ENCODE peak calls at places on chromosomes 11 and 22, in seven cellular contexts. One of them, this sample, is unnamed.

GRCh38 chr11:108929241-108929640 is 264.4 kb downstream of the DDX10 start:
- DNase-seq in neural progenitor cell: no peak
- DNase-seq in lung microvascular endothelial cell: peak
- DNase-seq in tibial artery: no peak
- DNase-seq in cardiac septum: no peak
- DNase-seq in sciatic nerve: no peak
- DNase-seq in OCI-LY7: no peak
- DNase-seq in this sample: peak

GRCh38 chr22:20852076-20852475 is 6.5 kb downstream of the PI4KA start:
- DNase-seq in neural progenitor cell: no peak
- DNase-seq in lung microvascular endothelial cell: no peak
- DNase-seq in tibial artery: no peak
- DNase-seq in cardiac septum: no peak
- DNase-seq in sciatic nerve: no peak
- DNase-seq in OCI-LY7: peak
- DNase-seq in this sample: no peak

GRCh38 chr11:46888636-46889035 is 29.7 kb downstream of the LRP4 start:
- DNase-seq in neural progenitor cell: no peak
- DNase-seq in lung microvascular endothelial cell: no peak
- DNase-seq in tibial artery: no peak
- DNase-seq in cardiac septum: no peak
- DNase-seq in sciatic nerve: no peak
- DNase-seq in OCI-LY7: no peak
- DNase-seq in this sample: no peak

GRCh38 chr11:1336836-1337646 is 27.6 kb upstream of the TOLLIP start:
- DNase-seq in neural progenitor cell: peak
- DNase-seq in lung microvascular endothelial cell: no peak
- DNase-seq in tibial artery: no peak
- DNase-seq in cardiac septum: peak
- DNase-seq in sciatic nerve: peak
- DNase-seq in OCI-LY7: peak
- DNase-seq in this sample: no peak

GRCh38 chr11:74680035-74680671 is 51.1 kb downstream of the CHRDL2 start:
- DNase-seq in neural progenitor cell: no peak
- DNase-seq in lung microvascular endothelial cell: no peak
- DNase-seq in tibial artery: peak
- DNase-seq in cardiac septum: no peak
- DNase-seq in sciatic nerve: peak
- DNase-seq in OCI-LY7: no peak
- DNase-seq in this sample: no peak

GRCh38 chr11:45089845-45090499 is 56.5 kb upstream of the PRDM11 start:
- DNase-seq in neural progenitor cell: peak
- DNase-seq in lung microvascular endothelial cell: no peak
- DNase-seq in tibial artery: no peak
- DNase-seq in cardiac septum: no peak
- DNase-seq in sciatic nerve: no peak
- DNase-seq in OCI-LY7: peak
- DNase-seq in this sample: no peak

GRCh38 chr11:130763087-130763980 is 152.9 kb downstream of the SNX19 start:
- DNase-seq in neural progenitor cell: no peak
- DNase-seq in lung microvascular endothelial cell: no peak
- DNase-seq in tibial artery: no peak
- DNase-seq in cardiac septum: no peak
- DNase-seq in sciatic nerve: no peak
- DNase-seq in OCI-LY7: no peak
- DNase-seq in this sample: no peak

GRCh38 chr11:27701262-27702105 is 1.2 kb upstream of the BDNF start:
- DNase-seq in neural progenitor cell: peak
- DNase-seq in lung microvascular endothelial cell: peak
- DNase-seq in tibial artery: no peak
- DNase-seq in cardiac septum: no peak
- DNase-seq in sciatic nerve: no peak
- DNase-seq in OCI-LY7: no peak
- DNase-seq in this sample: no peak

GRCh38 chr11:104979839-104980238 is 11.5 kb upstream of the CASP4 start:
- DNase-seq in neural progenitor cell: no peak
- DNase-seq in lung microvascular endothelial cell: no peak
- DNase-seq in tibial artery: no peak
- DNase-seq in cardiac septum: no peak
- DNase-seq in sciatic nerve: no peak
- DNase-seq in OCI-LY7: no peak
- DNase-seq in this sample: no peak

GRCh38 chr22:19636696-19637355 is 77.5 kb upstream of the SEPTIN5 start:
- DNase-seq in neural progenitor cell: no peak
- DNase-seq in lung microvascular endothelial cell: no peak
- DNase-seq in tibial artery: no peak
- DNase-seq in cardiac septum: no peak
- DNase-seq in sciatic nerve: peak
- DNase-seq in OCI-LY7: no peak
- DNase-seq in this sample: no peak

GRCh38 chr22:29253561-29254282 is 14.1 kb downstream of the RHBDD3 start:
- DNase-seq in neural progenitor cell: peak
- DNase-seq in lung microvascular endothelial cell: no peak
- DNase-seq in tibial artery: no peak
- DNase-seq in cardiac septum: no peak
- DNase-seq in sciatic nerve: no peak
- DNase-seq in OCI-LY7: no peak
- DNase-seq in this sample: no peak

GRCh38 chr22:33699176-33699575 is 221.1 kb downstream of the LARGE1 start:
- DNase-seq in neural progenitor cell: no peak
- DNase-seq in lung microvascular endothelial cell: no peak
- DNase-seq in tibial artery: no peak
- DNase-seq in cardiac septum: no peak
- DNase-seq in sciatic nerve: no peak
- DNase-seq in OCI-LY7: no peak
- DNase-seq in this sample: no peak

GRCh38 chr22:21693333-21693998 is 27.7 kb downstream of the PPIL2 start:
- DNase-seq in neural progenitor cell: no peak
- DNase-seq in lung microvascular endothelial cell: no peak
- DNase-seq in tibial artery: no peak
- DNase-seq in cardiac septum: no peak
- DNase-seq in sciatic nerve: no peak
- DNase-seq in OCI-LY7: no peak
- DNase-seq in this sample: no peak

GRCh38 chr11:119734788-119735187 is 5.8 kb upstream of the NECTIN1 start:
- DNase-seq in neural progenitor cell: no peak
- DNase-seq in lung microvascular endothelial cell: peak
- DNase-seq in tibial artery: no peak
- DNase-seq in cardiac septum: no peak
- DNase-seq in sciatic nerve: no peak
- DNase-seq in OCI-LY7: no peak
- DNase-seq in this sample: no peak

GRCh38 chr22:36017661-36018091 is 10.9 kb downstream of the RBFOX2 start:
- DNase-seq in neural progenitor cell: no peak
- DNase-seq in lung microvascular endothelial cell: peak
- DNase-seq in tibial artery: no peak
- DNase-seq in cardiac septum: no peak
- DNase-seq in sciatic nerve: no peak
- DNase-seq in OCI-LY7: peak
- DNase-seq in this sample: no peak

GRCh38 chr11:44913502-44913901 is 37.2 kb downstream of the TP53I11 start:
- DNase-seq in neural progenitor cell: no peak
- DNase-seq in lung microvascular endothelial cell: no peak
- DNase-seq in tibial artery: no peak
- DNase-seq in cardiac septum: no peak
- DNase-seq in sciatic nerve: no peak
- DNase-seq in OCI-LY7: no peak
- DNase-seq in this sample: no peak

GRCh38 chr22:35315141-35315854 is 15.6 kb downstream of the TOM1 start:
- DNase-seq in neural progenitor cell: no peak
- DNase-seq in lung microvascular endothelial cell: no peak
- DNase-seq in tibial artery: peak
- DNase-seq in cardiac septum: peak
- DNase-seq in sciatic nerve: no peak
- DNase-seq in OCI-LY7: no peak
- DNase-seq in this sample: no peak

GRCh38 chr22:42473484-42474193 is 41.4 kb upstream of the NFAM1 start:
- DNase-seq in neural progenitor cell: peak
- DNase-seq in lung microvascular endothelial cell: peak
- DNase-seq in tibial artery: no peak
- DNase-seq in cardiac septum: no peak
- DNase-seq in sciatic nerve: no peak
- DNase-seq in OCI-LY7: peak
- DNase-seq in this sample: peak

GRCh38 chr11:112659185-112659584 is 302.0 kb upstream of the NCAM1 start:
- DNase-seq in neural progenitor cell: no peak
- DNase-seq in lung microvascular endothelial cell: no peak
- DNase-seq in tibial artery: no peak
- DNase-seq in cardiac septum: no peak
- DNase-seq in sciatic nerve: no peak
- DNase-seq in OCI-LY7: no peak
- DNase-seq in this sample: no peak

GRCh38 chr11:111718436-111719325 is 47.5 kb downstream of the PPP2R1B start:
- DNase-seq in neural progenitor cell: peak
- DNase-seq in lung microvascular endothelial cell: peak
- DNase-seq in tibial artery: no peak
- DNase-seq in cardiac septum: no peak
- DNase-seq in sciatic nerve: no peak
- DNase-seq in OCI-LY7: no peak
- DNase-seq in this sample: no peak

GRCh38 chr11:14312736-14313438 is 46.1 kb downstream of the RRAS2 start:
- DNase-seq in neural progenitor cell: no peak
- DNase-seq in lung microvascular endothelial cell: no peak
- DNase-seq in tibial artery: no peak
- DNase-seq in cardiac septum: no peak
- DNase-seq in sciatic nerve: no peak
- DNase-seq in OCI-LY7: no peak
- DNase-seq in this sample: no peak

GRCh38 chr11:30377347-30377746 is 54.4 kb downstream of the ARL14EP start:
- DNase-seq in neural progenitor cell: no peak
- DNase-seq in lung microvascular endothelial cell: no peak
- DNase-seq in tibial artery: no peak
- DNase-seq in cardiac septum: no peak
- DNase-seq in sciatic nerve: no peak
- DNase-seq in OCI-LY7: no peak
- DNase-seq in this sample: no peak

GRCh38 chr11:113160652-113161051 is 153.7 kb upstream of the TTC12 start:
- DNase-seq in neural progenitor cell: no peak
- DNase-seq in lung microvascular endothelial cell: no peak
- DNase-seq in tibial artery: no peak
- DNase-seq in cardiac septum: no peak
- DNase-seq in sciatic nerve: no peak
- DNase-seq in OCI-LY7: no peak
- DNase-seq in this sample: no peak

GRCh38 chr11:115084191-115084590 is 405.9 kb downstream of the NXPE2 start:
- DNase-seq in neural progenitor cell: peak
- DNase-seq in lung microvascular endothelial cell: no peak
- DNase-seq in tibial artery: no peak
- DNase-seq in cardiac septum: no peak
- DNase-seq in sciatic nerve: no peak
- DNase-seq in OCI-LY7: no peak
- DNase-seq in this sample: no peak

GRCh38 chr11:61293869-61294716 is 1.0 kb downstream of the VWCE start:
- DNase-seq in neural progenitor cell: peak
- DNase-seq in lung microvascular endothelial cell: peak
- DNase-seq in tibial artery: peak
- DNase-seq in cardiac septum: no peak
- DNase-seq in sciatic nerve: peak
- DNase-seq in OCI-LY7: peak
- DNase-seq in this sample: no peak

GRCh38 chr11:117837791-117838190 is 13.2 kb upstream of the FXYD2 start:
- DNase-seq in neural progenitor cell: no peak
- DNase-seq in lung microvascular endothelial cell: no peak
- DNase-seq in tibial artery: no peak
- DNase-seq in cardiac septum: peak
- DNase-seq in sciatic nerve: peak
- DNase-seq in OCI-LY7: no peak
- DNase-seq in this sample: no peak

GRCh38 chr11:64650923-64651523 is 60.0 kb downstream of the SLC22A12 start:
- DNase-seq in neural progenitor cell: peak
- DNase-seq in lung microvascular endothelial cell: peak
- DNase-seq in tibial artery: no peak
- DNase-seq in cardiac septum: no peak
- DNase-seq in sciatic nerve: peak
- DNase-seq in OCI-LY7: peak
- DNase-seq in this sample: no peak

GRCh38 chr11:127454856-127455255 is 454.3 kb upstream of the KIRREL3 start:
- DNase-seq in neural progenitor cell: peak
- DNase-seq in lung microvascular endothelial cell: no peak
- DNase-seq in tibial artery: no peak
- DNase-seq in cardiac septum: no peak
- DNase-seq in sciatic nerve: no peak
- DNase-seq in OCI-LY7: no peak
- DNase-seq in this sample: no peak

GRCh38 chr22:39734866-39735265 is 158.7 kb downstream of the ENTHD1 start:
- DNase-seq in neural progenitor cell: no peak
- DNase-seq in lung microvascular endothelial cell: no peak
- DNase-seq in tibial artery: no peak
- DNase-seq in cardiac septum: no peak
- DNase-seq in sciatic nerve: no peak
- DNase-seq in OCI-LY7: no peak
- DNase-seq in this sample: no peak

GRCh38 chr11:6285019-6285418 is 25.4 kb downstream of the CCKBR start:
- DNase-seq in neural progenitor cell: no peak
- DNase-seq in lung microvascular endothelial cell: no peak
- DNase-seq in tibial artery: no peak
- DNase-seq in cardiac septum: no peak
- DNase-seq in sciatic nerve: no peak
- DNase-seq in OCI-LY7: no peak
- DNase-seq in this sample: no peak

GRCh38 chr11:63747006-63747405 is 21.6 kb downstream of the ZFTA start:
- DNase-seq in neural progenitor cell: no peak
- DNase-seq in lung microvascular endothelial cell: no peak
- DNase-seq in tibial artery: no peak
- DNase-seq in cardiac septum: no peak
- DNase-seq in sciatic nerve: no peak
- DNase-seq in OCI-LY7: no peak
- DNase-seq in this sample: no peak

GRCh38 chr11:81579339-81579738 is 1154.3 kb downstream of the FAM181B start:
- DNase-seq in neural progenitor cell: peak
- DNase-seq in lung microvascular endothelial cell: no peak
- DNase-seq in tibial artery: no peak
- DNase-seq in cardiac septum: no peak
- DNase-seq in sciatic nerve: no peak
- DNase-seq in OCI-LY7: no peak
- DNase-seq in this sample: no peak

GRCh38 chr22:43883719-43884415 is 7.9 kb downstream of the PNPLA5 start:
- DNase-seq in neural progenitor cell: no peak
- DNase-seq in lung microvascular endothelial cell: no peak
- DNase-seq in tibial artery: no peak
- DNase-seq in cardiac septum: peak
- DNase-seq in sciatic nerve: peak
- DNase-seq in OCI-LY7: no peak
- DNase-seq in this sample: no peak

GRCh38 chr11:118198370-118198769 is 21.9 kb upstream of the SCN2B start:
- DNase-seq in neural progenitor cell: peak
- DNase-seq in lung microvascular endothelial cell: peak
- DNase-seq in tibial artery: peak
- DNase-seq in cardiac septum: peak
- DNase-seq in sciatic nerve: peak
- DNase-seq in OCI-LY7: peak
- DNase-seq in this sample: peak

GRCh38 chr11:10770626-10771254 is 19.7 kb downstream of the CTR9 start:
- DNase-seq in neural progenitor cell: peak
- DNase-seq in lung microvascular endothelial cell: peak
- DNase-seq in tibial artery: peak
- DNase-seq in cardiac septum: no peak
- DNase-seq in sciatic nerve: peak
- DNase-seq in OCI-LY7: peak
- DNase-seq in this sample: no peak

GRCh38 chr22:35995345-35995744 is 33.3 kb downstream of the RBFOX2 start:
- DNase-seq in neural progenitor cell: no peak
- DNase-seq in lung microvascular endothelial cell: no peak
- DNase-seq in tibial artery: no peak
- DNase-seq in cardiac septum: no peak
- DNase-seq in sciatic nerve: no peak
- DNase-seq in OCI-LY7: no peak
- DNase-seq in this sample: no peak

This sample was measured in pulmonary artery endothelial cell.